ENCODE peak calls at places on chromosome 14, in nine cellular contexts. Z is heart right ventricle; T is ascending aorta; G is psoas muscle; Y is left ventricle myocardium inferior; D is AG04450; K is CD8-positive, alpha-beta T cell; N is upper lobe of right lung; V is pancreas. A is an unnamed sample.

GRCh38 chr14:104602315-104602932 is 2.1 kb downstream of the TMEM179 start:
- DNase-seq in Z (no peak), T (no peak), G (peak; percentile 6), Y (no peak), D (no peak), K (no peak), N (no peak), V (peak; percentile 22), A (peak; percentile 38)

GRCh38 chr14:96051642-96052540 is 12.7 kb downstream of the C14orf132 start:
- DNase-seq in Z (no peak), T (no peak), G (no peak), Y (no peak), D (no peak), K (no peak), N (no peak), V (peak; percentile 28), A (no peak)

GRCh38 chr14:77040995-77041744 is 12.7 kb upstream of the IRF2BPL start:
- DNase-seq in Z (no peak), T (no peak), G (no peak), Y (no peak), D (no peak), K (no peak), N (no peak), V (no peak), A (no peak)

GRCh38 chr14:74502236-74503019 is 8.9 kb downstream of the ISCA2 start:
- DNase-seq in Z (no peak), T (no peak), G (no peak), Y (no peak), D (no peak), K (no peak), N (no peak), V (no peak), A (peak; percentile 39)

GRCh38 chr14:87170179-87170578 is 822.8 kb downstream of the GALC start:
- DNase-seq in Z (no peak), T (no peak), G (no peak), Y (no peak), D (no peak), K (no peak), N (no peak), V (no peak), A (no peak)

GRCh38 chr14:76922599-76922998 is 96.4 kb downstream of the LRRC74A start:
- DNase-seq in Z (no peak), T (no peak), G (no peak), Y (no peak), D (no peak), K (no peak), N (no peak), V (no peak), A (no peak)

GRCh38 chr14:28577711-28578131 is 188.9 kb upstream of the FOXG1 start:
- DNase-seq in Z (no peak), T (no peak), G (no peak), Y (no peak), D (no peak), K (no peak), N (no peak), V (no peak), A (no peak)

GRCh38 chr14:39050389-39050788 is 52.6 kb downstream of the SEC23A start:
- DNase-seq in Z (no peak), T (no peak), G (no peak), Y (no peak), D (peak; percentile 10), K (no peak), N (no peak), V (no peak), A (no peak)

GRCh38 chr14:100780646-100781355 is 45.1 kb upstream of the MEG3 start:
- DNase-seq in Z (no peak), T (no peak), G (no peak), Y (no peak), D (no peak), K (no peak), N (peak; percentile 33), V (no peak), A (no peak)

GRCh38 chr14:21704340-21704737 is 30.7 kb upstream of the OR4E1 start:
- DNase-seq in Z (no peak), T (no peak), G (no peak), Y (no peak), D (no peak), K (no peak), N (no peak), V (no peak), A (no peak)

GRCh38 chr14:85444685-85445084 is 85.3 kb upstream of the FLRT2 start:
- DNase-seq in Z (peak; percentile 19), T (no peak), G (no peak), Y (no peak), D (no peak), K (no peak), N (no peak), V (no peak), A (no peak)

GRCh38 chr14:89303452-89304435 is 113.3 kb downstream of the FOXN3 start:
- DNase-seq in Z (peak; percentile 80), T (peak; percentile 48), G (peak; percentile 29), Y (peak; percentile 53), D (peak; percentile 82), K (no peak), N (peak; percentile 73), V (no peak), A (peak; percentile 62)

GRCh38 chr14:79275367-79275655 is 936.0 kb downstream of the DIO2 start:
- DNase-seq in Z (no peak), T (no peak), G (no peak), Y (no peak), D (no peak), K (no peak), N (no peak), V (no peak), A (no peak)

GRCh38 chr14:100438678-100439592 is 115.8 kb downstream of the SLC25A47 start:
- DNase-seq in Z (no peak), T (no peak), G (peak; percentile 32), Y (no peak), D (peak; percentile 30), K (peak; percentile 11), N (no peak), V (no peak), A (no peak)

GRCh38 chr14:36512585-36513003 is 7.4 kb downstream of the NKX2-1 start:
- DNase-seq in Z (no peak), T (no peak), G (no peak), Y (no peak), D (no peak), K (no peak), N (no peak), V (no peak), A (no peak)

GRCh38 chr14:36513012-36513420 is 7.0 kb downstream of the NKX2-1 start:
- DNase-seq in Z (no peak), T (no peak), G (no peak), Y (no peak), D (no peak), K (no peak), N (no peak), V (no peak), A (no peak)

GRCh38 chr14:36515105-36515593 is 4.9 kb downstream of the NKX2-1 start:
- DNase-seq in Z (no peak), T (no peak), G (no peak), Y (no peak), D (no peak), K (no peak), N (no peak), V (no peak), A (no peak)

GRCh38 chr14:36514278-36515104 is 5.5 kb downstream of the NKX2-1 start:
- DNase-seq in Z (no peak), T (no peak), G (no peak), Y (no peak), D (no peak), K (no peak), N (peak; percentile 75), V (no peak), A (no peak)

DNA sequence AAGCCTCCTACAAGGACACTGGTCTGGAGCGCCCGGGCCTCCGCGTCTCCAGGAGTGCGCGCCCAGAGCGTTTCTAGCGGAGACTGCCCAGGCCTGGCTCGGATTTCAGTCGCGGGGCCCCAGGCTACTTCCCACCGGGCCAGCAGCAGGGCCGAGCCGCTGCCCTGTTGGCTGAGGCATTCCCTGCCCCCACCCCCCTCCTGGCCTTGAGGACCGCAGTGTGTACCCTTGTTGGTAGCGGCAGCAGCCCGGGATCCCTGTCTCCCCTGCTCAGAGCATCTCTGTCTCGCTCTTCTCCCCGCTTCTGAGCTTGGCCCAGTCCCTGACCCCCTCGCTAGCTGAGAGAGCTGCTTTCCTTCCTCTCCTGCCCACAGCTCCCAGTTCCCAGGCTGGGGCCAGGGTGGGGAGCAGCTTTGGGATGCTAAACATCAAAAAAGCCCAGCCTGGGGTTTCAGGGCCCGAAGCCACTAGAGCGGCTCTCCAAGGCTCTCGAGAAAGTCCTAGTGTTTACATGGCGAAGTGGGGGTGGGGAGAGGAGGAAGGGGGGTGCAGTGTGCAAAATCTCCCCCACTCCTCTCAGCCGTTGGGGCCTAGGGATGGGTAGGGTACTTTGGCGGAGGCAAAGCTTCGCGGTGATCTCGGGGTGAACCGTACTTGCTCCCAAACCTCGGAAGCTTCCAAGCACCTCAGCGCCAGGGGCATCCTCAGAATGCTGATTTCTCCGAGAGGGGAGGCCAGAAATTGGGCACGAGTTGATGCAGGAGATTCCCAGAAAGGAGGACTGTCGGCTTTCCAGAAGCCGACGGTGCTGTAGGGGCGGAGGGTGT is 6.4 kb downstream of the NKX2-1 start:
- DNase-seq in Z (no peak), T (no peak), G (no peak), Y (no peak), D (no peak), K (no peak), N (peak; percentile 87), V (no peak), A (no peak)
- H3K27me3 ChIP-seq in Z (peaks cover 100% of the 10 kb centered on the region), T (peaks cover 13% of the 10 kb centered on the region), G (peaks cover 100% of the 10 kb centered on the region), Y (peaks cover 100% of the 10 kb centered on the region), D (peaks cover 80% of the 10 kb centered on the region), K (peaks cover 18% of the 10 kb centered on the region), N (peaks cover 97% of the 10 kb centered on the region), V (peaks cover 3% of the 10 kb centered on the region), A (peaks cover 9% of the 10 kb centered on the region)

GRCh38 chr14:43539210-43539609 is 967.9 kb downstream of the FSCB start:
- DNase-seq in Z (no peak), T (no peak), G (no peak), Y (no peak), D (no peak), K (no peak), N (no peak), V (no peak), A (no peak)
- H3K27ac ChIP-seq in Z (no peak overlapping the region), T (no peak overlapping the region), G (no peak overlapping the region), Y (no peak overlapping the region), D (no peak overlapping the region), K (no peak overlapping the region), N (no peak overlapping the region), V (no peak overlapping the region), A (no peak overlapping the region)

GRCh38 chr14:64542839-64543207 is 2.3 kb downstream of the HSPA2 start:
- DNase-seq in Z (no peak), T (no peak), G (no peak), Y (no peak), D (no peak), K (no peak), N (no peak), V (no peak), A (no peak)
- H3K4me3 ChIP-seq in Z (no peak overlapping the region), T (peak overlapping the region; percentile 74), G (peak overlapping the region; percentile 81), Y (peak overlapping the region; percentile 80), D (peak overlapping the region; percentile 62), K (peak overlapping the region; percentile 29), N (peak overlapping the region; percentile 79), V (peak overlapping the region; percentile 21), A (peak overlapping the region; percentile 41)

DNA sequence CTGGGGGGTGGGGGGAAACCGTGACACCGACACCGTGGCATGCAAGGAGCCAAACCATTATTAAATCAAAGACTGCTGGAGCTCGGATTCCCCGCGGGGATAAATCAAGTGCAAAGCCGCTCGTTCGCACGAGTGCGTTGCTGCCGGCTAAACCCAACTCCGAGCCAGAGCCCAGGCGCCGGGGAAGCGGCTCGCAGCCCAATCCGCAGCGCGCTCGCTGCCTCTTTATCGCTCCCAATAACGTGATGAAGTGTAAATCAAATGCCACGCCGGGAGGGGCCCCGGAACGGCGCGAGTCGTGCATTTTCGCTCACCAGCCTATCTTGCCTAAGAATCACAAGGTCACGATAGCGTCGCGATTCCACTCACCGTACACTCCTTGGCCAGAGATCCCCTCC is 1.3 kb downstream of the MDGA2 start:
- DNase-seq in Z (no peak), T (no peak), G (no peak), Y (no peak), D (no peak), K (no peak), N (no peak), V (peak; percentile 31), A (no peak)
- H3K27me3 ChIP-seq in Z (peaks cover 68% of the 10 kb centered on the region), T (no peaks in the 10 kb centered on the region), G (peaks cover 46% of the 10 kb centered on the region), Y (peaks cover 91% of the 10 kb centered on the region), D (peaks cover 3% of the 10 kb centered on the region), K (peaks cover 5% of the 10 kb centered on the region), N (peaks cover 59% of the 10 kb centered on the region), V (peaks cover 5% of the 10 kb centered on the region), A (no peaks in the 10 kb centered on the region)